ENCODE peak calls at places on chromosomes 6 and 20, in six cellular contexts. A is fibroblast of mammary gland, C is tibial nerve, L is psoas muscle, K is PC-9, I is astrocyte of the spinal cord. M is an unnamed sample.

GRCh38 chr20:57215426-57215825 is 51.0 kb downstream of the BMP7 start:
- DNase-seq in L (peak), K (no peak), A (no peak), I (no peak), C (no peak), M (no peak)

GRCh38 chr6:1024587-1024986 is 287.3 kb upstream of the FOXQ1 start:
- DNase-seq in A (peak), I (peak), K (peak), C (no peak), L (no peak), M (peak)

GRCh38 chr20:14449323-14449722 is 111.9 kb upstream of the FLRT3 start:
- DNase-seq in A (peak), L (no peak), K (peak), I (no peak), C (no peak), M (no peak)

GRCh38 chr6:39445667-39446066 is 123.2 kb upstream of the KCNK16 start:
- DNase-seq in C (no peak), A (no peak), I (no peak), L (no peak), K (no peak), M (no peak)

GRCh38 chr6:36963451-36964290 is 9.1 kb downstream of the PI16 start:
- DNase-seq in A (no peak), K (no peak), C (no peak), I (no peak), L (no peak), M (no peak)

GRCh38 chr6:135722679-135723078 is 128.8 kb upstream of the PDE7B start:
- DNase-seq in A (peak), I (peak), L (no peak), C (no peak), K (peak), M (peak)

GRCh38 chr6:53032853-53033252 is 32.4 kb upstream of the FBXO9 start:
- DNase-seq in K (no peak), A (peak), I (peak), L (no peak), C (no peak), M (no peak)

GRCh38 chr20:10427060-10427692 is 6.8 kb downstream of the MKKS start:
- DNase-seq in I (peak), K (peak), L (peak), C (peak), A (peak), M (no peak)

GRCh38 chr6:140366991-140367390 is 992.5 kb upstream of the CITED2 start:
- DNase-seq in A (peak), I (peak), L (no peak), K (peak), C (no peak), M (peak)

GRCh38 chr6:131001113-131001776 is 61.8 kb downstream of the EPB41L2 start:
- DNase-seq in A (no peak), L (no peak), I (no peak), K (no peak), C (peak), M (no peak)

GRCh38 chr6:156822747-156823206 is 45.6 kb downstream of the ARID1B start:
- DNase-seq in C (no peak), L (peak), I (no peak), A (no peak), K (no peak), M (no peak)

GRCh38 chr6:166907871-166908806 is 48.2 kb downstream of the RNASET2 start:
- DNase-seq in C (no peak), L (no peak), I (no peak), A (no peak), K (no peak), M (no peak)

GRCh38 chr6:33607126-33607783 is 13.9 kb upstream of the ITPR3 start:
- DNase-seq in L (no peak), C (no peak), I (no peak), A (no peak), K (no peak), M (no peak)

GRCh38 chr6:82711992-82712788 is 348.6 kb downstream of the TPBG start:
- DNase-seq in I (peak), A (peak), C (peak), L (peak), K (no peak), M (no peak)

GRCh38 chr6:163998496-163998895 is 584.0 kb downstream of the QKI start:
- DNase-seq in L (no peak), I (peak), K (no peak), A (no peak), C (no peak), M (no peak)

GRCh38 chr6:156839591-156840001 is 62.4 kb downstream of the ARID1B start:
- DNase-seq in K (no peak), A (peak), C (no peak), L (no peak), I (peak), M (no peak)

GRCh38 chr6:144327081-144327480 is 41.9 kb downstream of the UTRN start:
- DNase-seq in L (no peak), A (peak), I (no peak), K (no peak), C (no peak), M (no peak)

GRCh38 chr20:57443866-57444265 is 52.7 kb downstream of the RBM38 start:
- DNase-seq in I (no peak), A (no peak), L (no peak), K (no peak), C (no peak), M (no peak)

GRCh38 chr20:61436674-61437279 is 184.7 kb downstream of the CDH4 start:
- DNase-seq in L (no peak), C (no peak), A (peak), K (no peak), I (peak), M (peak)

GRCh38 chr6:16729183-16729696 is 32.0 kb downstream of the ATXN1 start:
- DNase-seq in A (peak), L (no peak), I (peak), C (no peak), K (no peak), M (no peak)

GRCh38 chr6:156686429-156686939 is 90.7 kb upstream of the ARID1B start:
- DNase-seq in A (peak), L (no peak), K (peak), C (no peak), I (peak), M (peak)

GRCh38 chr6:41371992-41372525 is 36.7 kb downstream of the NCR2 start:
- DNase-seq in A (no peak), I (peak), K (no peak), L (no peak), C (no peak), M (no peak)

GRCh38 chr6:41373367-41373918 is 38.0 kb downstream of the NCR2 start:
- DNase-seq in K (no peak), L (no peak), C (no peak), I (peak), A (no peak), M (no peak)

GRCh38 chr6:41371461-41371991 is 36.1 kb downstream of the NCR2 start:
- DNase-seq in K (no peak), I (peak), C (no peak), A (peak), L (peak), M (no peak)

GRCh38 chr6:41373919-41374617 is 38.7 kb downstream of the NCR2 start:
- DNase-seq in L (no peak), A (no peak), C (no peak), I (peak), K (no peak), M (no peak)

DNA sequence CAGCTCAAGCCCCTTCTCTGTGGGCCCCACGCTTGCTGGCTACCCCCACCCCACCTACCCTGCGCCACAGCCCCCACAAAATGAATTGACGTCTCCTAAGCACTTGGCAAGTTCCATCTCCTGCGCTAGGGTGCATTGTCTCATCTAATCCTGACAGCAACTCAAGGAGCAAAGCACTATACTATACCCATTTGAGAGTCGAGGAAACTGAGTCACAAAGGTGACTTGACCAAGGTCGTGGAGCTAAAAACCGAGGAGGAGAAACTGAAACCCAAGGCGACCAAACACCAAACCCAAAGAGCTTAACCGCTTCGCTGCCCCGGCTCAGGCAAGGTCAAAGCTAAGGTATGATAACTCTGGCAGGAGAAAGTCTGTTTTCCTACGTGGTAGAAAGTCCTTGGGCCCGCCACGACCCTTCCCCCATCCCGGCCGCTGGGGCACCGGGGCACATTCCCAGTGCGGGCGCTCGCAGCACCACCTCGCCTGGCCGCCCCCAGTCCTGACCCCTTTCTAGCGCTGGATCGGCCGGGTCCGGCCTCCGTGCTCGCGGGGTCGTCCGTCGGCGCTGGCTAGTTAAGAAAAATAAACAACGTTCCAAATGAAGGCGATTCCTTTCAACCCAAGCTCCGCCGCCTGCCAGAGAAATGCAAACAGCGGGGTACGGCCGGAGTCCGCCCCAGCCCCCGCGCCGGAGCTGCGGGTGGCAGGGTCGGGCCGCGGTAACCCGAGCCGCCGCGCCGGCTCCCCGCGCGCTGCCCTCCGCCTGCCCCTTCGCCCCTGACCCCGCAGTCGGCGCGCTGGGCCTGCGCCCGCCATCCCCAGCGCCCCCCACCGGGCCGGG is 37.3 kb downstream of the NCR2 start:
- DNase-seq in L (no peak), C (no peak), K (no peak), A (no peak), I (peak), M (no peak)
- H3K4me3 ChIP-seq in L (peak), C (peak), K (no peak), A (no peak), I (no peak), M (no peak)

DNA sequence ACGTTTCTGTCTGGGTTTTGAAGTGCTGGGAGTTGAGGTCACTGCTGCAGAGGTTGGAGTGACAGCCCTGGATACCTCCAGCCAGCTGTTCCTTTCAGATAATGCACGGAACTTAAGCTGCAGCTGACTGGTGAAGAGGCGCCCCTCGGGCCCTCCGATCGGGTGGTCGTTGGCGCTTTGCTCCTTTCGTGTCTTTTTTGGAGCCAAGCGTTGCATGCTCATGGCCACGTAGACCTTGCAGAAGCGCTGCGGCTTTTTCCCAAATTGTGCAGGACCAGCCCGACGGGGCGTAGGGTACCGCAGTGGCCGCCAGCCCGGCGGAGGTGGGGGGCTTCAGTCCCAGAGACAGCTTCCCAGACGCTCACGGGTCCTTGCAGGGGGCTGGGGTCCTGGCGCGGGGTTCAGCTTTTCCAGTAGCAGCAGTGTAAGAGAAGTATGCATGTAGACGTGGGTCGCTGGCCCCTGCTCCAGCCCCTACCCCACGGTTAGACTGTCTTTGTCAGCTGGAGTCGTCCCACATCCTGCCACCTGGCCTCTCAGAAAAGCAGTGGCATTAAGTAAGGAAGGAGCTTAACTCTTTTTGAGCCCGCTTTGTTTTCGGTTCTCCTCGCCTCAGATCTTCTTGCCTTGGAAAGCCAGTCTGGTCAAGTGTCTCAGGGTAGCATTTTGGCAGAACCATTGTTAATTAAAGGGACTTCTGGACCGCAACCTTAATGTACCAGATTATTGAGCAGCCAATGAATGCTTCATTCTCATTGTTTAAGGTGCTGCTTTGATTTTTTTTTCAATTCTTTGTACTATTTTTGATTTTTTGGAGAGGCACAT is 838 bp downstream of the TNFAIP3 start:
- DNase-seq in K (peak), I (no peak), L (peak), A (no peak), C (no peak), M (no peak)
- TF ChIP-seq CTCF in K (no peak), I (no peak), L (no peak), A (no peak), C (no peak), M (no peak)

GRCh38 chr20:1267161-1267560 is 1.1 kb downstream of the SNPH start:
- DNase-seq in L (no peak), I (no peak), A (no peak), K (no peak), C (no peak), M (no peak)
- H3K4me3 ChIP-seq in L (peak), I (peak), A (peak), K (peak), C (no peak), M (peak)

DNA sequence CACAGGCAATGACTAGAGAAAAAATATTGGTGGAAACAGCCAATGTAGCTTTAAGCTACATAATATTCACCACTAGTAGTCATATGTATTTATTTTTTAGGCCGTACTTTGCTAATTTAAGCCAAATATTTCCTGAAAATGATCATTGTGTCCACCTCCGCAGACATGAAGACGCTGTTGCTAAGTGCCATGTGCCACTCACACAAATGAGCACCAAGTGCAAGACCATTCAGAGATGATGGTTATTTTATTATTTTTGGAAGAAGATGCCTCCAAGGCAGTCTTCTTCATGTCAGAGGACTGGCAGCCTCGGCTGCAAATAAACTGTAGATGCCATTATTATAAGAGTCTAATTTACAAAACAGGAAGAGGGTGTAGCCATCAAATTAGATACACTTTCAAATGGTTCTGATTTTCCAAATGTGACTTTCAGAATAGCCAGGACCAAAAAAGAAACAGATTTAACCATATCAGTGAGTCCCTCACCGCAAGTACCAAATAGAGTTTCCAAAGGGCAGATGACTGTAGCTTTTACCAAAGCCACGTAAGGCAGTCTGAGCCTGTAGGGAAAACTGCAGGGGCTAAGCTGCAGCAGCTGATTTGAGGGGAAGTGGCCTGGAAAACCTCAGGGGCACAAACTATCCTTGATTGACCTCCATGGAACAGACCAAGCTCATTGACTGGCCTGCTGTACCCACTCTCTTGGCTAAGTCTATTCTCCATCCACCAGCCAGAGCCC is 13.3 kb downstream of the CYP24A1 start:
- DNase-seq in A (no peak), I (no peak), L (no peak), K (peak), C (no peak), M (no peak)
- TF ChIP-seq CTCF in A (no peak), I (no peak), L (no peak), K (no peak), C (no peak), M (no peak)